ENCODE peak calls at places on chromosomes 2 and 18, in five cellular contexts. A is H1, R is DND-41, F is mammary epithelial cell, X is GM23248. S is an unnamed sample.

GRCh38 chr2:8684885-8685696 is 3.2 kb downstream of the ID2 start:
- DNase-seq in X (peak), R (peak), F (peak), A (no peak), S (no peak)

GRCh38 chr2:169329669-169330554 is 32.4 kb downstream of the LRP2 start:
- DNase-seq in X (no peak), R (no peak), A (no peak), F (no peak), S (no peak)

GRCh38 chr2:235639387-235639786 is 145.5 kb downstream of the AGAP1 start:
- DNase-seq in F (peak), X (peak), R (no peak), A (no peak), S (no peak)

GRCh38 chr2:45329045-45329677 is 281.9 kb downstream of the SRBD1 start:
- DNase-seq in A (no peak), R (no peak), F (peak), X (peak), S (no peak)

GRCh38 chr2:121409388-121409787 is 121.3 kb upstream of the RNU4ATAC start:
- DNase-seq in R (no peak), A (no peak), F (no peak), X (no peak), S (no peak)

GRCh38 chr18:10041180-10041579 is 127.4 kb downstream of the VAPA start:
- DNase-seq in A (no peak), R (no peak), X (no peak), F (no peak), S (no peak)

GRCh38 chr2:28665041-28665704 is 86.5 kb upstream of the PPP1CB start:
- DNase-seq in R (no peak), X (peak), A (no peak), F (no peak), S (no peak)

GRCh38 chr18:45457933-45458332 is 157.3 kb upstream of the SLC14A2 start:
- DNase-seq in R (no peak), A (no peak), F (no peak), X (no peak), S (no peak)

GRCh38 chr2:98787700-98788099 is 56.8 kb upstream of the MGAT4A start:
- DNase-seq in X (no peak), R (no peak), A (no peak), F (no peak), S (no peak)

GRCh38 chr18:34548973-34549294 is 161.2 kb upstream of the DTNA start:
- DNase-seq in R (no peak), X (no peak), F (no peak), A (no peak), S (no peak)

GRCh38 chr18:36372902-36373301 is 75.4 kb downstream of the FHOD3 start:
- DNase-seq in R (no peak), A (no peak), F (peak), X (peak), S (no peak)

GRCh38 chr2:136135924-136136906 is 18.3 kb upstream of the CXCR4 start:
- DNase-seq in F (no peak), A (no peak), X (no peak), R (peak), S (no peak)

GRCh38 chr2:42339191-42339912 is 21.7 kb downstream of the COX7A2L start:
- DNase-seq in F (no peak), R (no peak), X (peak), A (no peak), S (no peak)

GRCh38 chr2:4914551-4914950 is 777.6 kb upstream of the SOX11 start:
- DNase-seq in A (no peak), X (peak), R (no peak), F (peak), S (no peak)

GRCh38 chr2:237731663-237732062 is 66.9 kb upstream of the RBM44 start:
- DNase-seq in F (peak), A (no peak), R (no peak), X (peak), S (peak)

GRCh38 chr2:66364495-66364992 is 70.4 kb upstream of the MEIS1 start:
- DNase-seq in F (peak), X (peak), R (no peak), A (no peak), S (no peak)

GRCh38 chr2:46914578-46915230 is 902 bp downstream of the MCFD2 start:
- DNase-seq in R (no peak), A (no peak), X (no peak), F (peak), S (no peak)

GRCh38 chr18:63232826-63233225 is 86.7 kb downstream of the BCL2 start:
- DNase-seq in F (no peak), R (no peak), X (no peak), A (no peak), S (no peak)

GRCh38 chr2:217948897-217949296 is 53.9 kb downstream of the TNS1 start:
- DNase-seq in R (no peak), X (no peak), F (no peak), A (no peak), S (no peak)

GRCh38 chr2:219661197-219661954 is 33.9 kb downstream of the SLC4A3 start:
- DNase-seq in X (no peak), A (no peak), F (peak), R (no peak), S (no peak)

GRCh38 chr18:49682301-49683190 is 120.7 kb downstream of the LIPG start:
- DNase-seq in R (no peak), A (no peak), F (no peak), X (peak), S (no peak)

GRCh38 chr2:33133436-33133835 is 186.7 kb downstream of the LTBP1 start:
- DNase-seq in F (no peak), X (no peak), A (no peak), R (no peak), S (no peak)

GRCh38 chr2:10201201-10201600 is 78.7 kb downstream of the RRM2 start:
- DNase-seq in F (no peak), A (no peak), X (no peak), R (no peak), S (no peak)

GRCh38 chr18:26655614-26656400 is 107.5 kb upstream of the KCTD1 start:
- DNase-seq in X (peak), F (peak), R (peak), A (no peak), S (no peak)
- TF ChIP-seq EZH2 in X (no peak), F (peak), R (no peak), A (peak), S (peak)

GRCh38 chr18:56639094-56639361 is 636 bp upstream of the TXNL1 start:
- DNase-seq in A (no peak), X (peak), R (no peak), F (no peak), S (no peak)

GRCh38 chr18:56645415-56646016 is 5.6 kb upstream of the WDR7 start:
- DNase-seq in A (no peak), R (no peak), X (peak), F (no peak), S (no peak)

GRCh38 chr18:56637897-56638231 is 528 bp downstream of the TXNL1 start:
- DNase-seq in X (no peak), F (peak), A (no peak), R (peak), S (no peak)

GRCh38 chr18:56638232-56639093 is at the start of gene TXNL1:
- DNase-seq in X (peak), F (peak), R (peak), A (peak), S (peak)

DNA sequence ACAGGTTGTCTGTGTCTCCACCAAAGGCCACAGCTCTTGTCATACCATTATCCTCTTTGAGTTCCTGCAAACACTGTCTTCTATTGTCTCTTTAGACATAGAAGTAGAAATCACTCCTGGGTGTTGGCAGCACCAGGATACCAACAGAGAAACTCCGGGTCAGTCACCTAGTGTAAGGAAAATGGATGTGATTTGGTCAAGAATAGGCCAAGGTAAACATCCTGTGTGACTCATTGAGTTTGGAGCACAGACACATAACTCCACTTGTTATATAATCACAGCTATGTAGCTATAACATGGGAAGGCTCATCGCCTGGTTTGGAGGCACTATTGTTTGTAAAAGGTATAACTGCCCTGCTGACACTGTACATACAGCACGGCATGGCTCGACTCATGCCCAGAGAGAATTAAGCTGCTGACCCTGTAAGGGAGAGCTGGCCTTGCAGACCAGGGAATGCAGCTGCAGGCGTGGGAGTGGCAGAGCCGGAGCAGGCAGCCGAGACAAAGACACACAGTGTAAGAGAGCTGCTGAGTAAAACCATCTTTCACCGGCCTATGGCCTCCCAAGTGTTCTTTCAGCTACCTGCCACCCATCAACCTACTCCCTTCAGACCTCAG is 3.4 kb upstream of the TXNL1 start:
- DNase-seq in F (peak), R (no peak), A (no peak), X (peak), S (no peak)
- H2AFZ ChIP-seq in F (peak), R (no peak), A (no peak), X (no peak), S (no peak)

DNA sequence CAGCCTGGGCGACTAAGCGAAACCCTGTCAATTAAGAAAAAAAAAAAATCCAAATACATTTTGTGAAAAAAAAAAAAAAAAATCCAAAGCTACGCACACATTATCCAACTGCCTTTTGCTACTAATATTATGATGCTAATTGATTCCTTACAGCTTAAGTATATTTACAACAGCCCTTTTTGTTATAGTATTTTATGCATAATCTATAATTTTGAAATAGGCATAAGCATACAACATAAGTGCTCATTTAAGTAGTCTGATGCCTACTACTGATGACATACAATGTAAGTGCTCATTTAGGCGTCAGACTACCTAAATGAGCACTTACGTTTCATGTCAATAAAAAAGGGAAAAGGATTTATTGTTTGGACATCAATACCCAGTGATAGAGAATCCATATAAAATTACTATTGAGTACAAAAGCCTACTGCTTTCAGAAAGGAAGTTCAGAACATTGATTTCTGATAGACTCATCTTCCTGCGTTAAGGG is 755 bp upstream of the RNF149 start:
- DNase-seq in A (no peak), R (no peak), X (no peak), F (no peak), S (no peak)
- H3K4me3 ChIP-seq in A (peak), R (no peak), X (peak), F (no peak), S (no peak)

GRCh38 chr2:74496997-74497776 is 2.2 kb downstream of the LBX2 start:
- DNase-seq in F (no peak), A (no peak), X (no peak), R (no peak), S (no peak)
- TF ChIP-seq EZH2 in F (no peak), A (no peak), X (no peak), R (no peak), S (no peak)

GRCh38 chr2:229409751-229410181 is 138.7 kb upstream of the PID1 start:
- DNase-seq in F (no peak), A (no peak), X (no peak), R (no peak), S (no peak)
- H2AFZ ChIP-seq in F (peak), A (no peak), X (peak), R (no peak), S (no peak)

GRCh38 chr2:165402142-165402541 is 67.4 kb upstream of the CSRNP3 start:
- DNase-seq in R (no peak), X (no peak), F (no peak), A (no peak), S (no peak)
- H3K4me3 ChIP-seq in R (no peak), X (no peak), F (no peak), A (no peak), S (no peak)

GRCh38 chr2:205682239-205683021 is at the start of gene NRP2:
- DNase-seq in F (peak), R (no peak), A (peak), X (peak), S (no peak)

GRCh38 chr2:205680903-205681302 is 1.4 kb upstream of the NRP2 start:
- DNase-seq in F (no peak), A (no peak), R (no peak), X (no peak), S (no peak)

GRCh38 chr2:205680067-205680466 is 2.2 kb upstream of the NRP2 start:
- DNase-seq in A (peak), R (peak), X (peak), F (peak), S (no peak)

GRCh38 chr2:205683179-205683978 is 1.1 kb downstream of the NRP2 start:
- DNase-seq in R (no peak), F (peak), A (no peak), X (peak), S (no peak)

DNA sequence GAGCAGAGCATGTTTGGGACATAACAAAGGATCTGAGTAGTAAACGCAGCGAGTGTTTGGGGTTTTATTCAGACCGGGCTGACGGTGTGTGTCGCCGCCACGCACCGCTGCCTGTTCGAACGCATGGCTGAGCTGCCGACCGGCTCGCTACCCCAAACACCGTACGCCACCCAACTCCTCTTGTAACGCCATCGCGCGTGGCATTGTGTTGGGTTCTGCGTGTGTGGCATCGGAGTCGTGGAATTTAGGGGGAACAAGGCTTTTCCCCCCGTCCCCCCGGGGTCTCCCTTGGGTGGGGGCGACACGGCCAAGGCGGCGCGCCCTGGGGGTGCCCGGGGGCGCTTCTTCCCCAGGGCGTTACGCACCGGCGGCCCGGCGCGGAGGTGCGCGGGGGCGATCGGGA is 464 bp upstream of the NRP2 start:
- DNase-seq in R (no peak), A (no peak), F (no peak), X (peak), S (no peak)
- TF ChIP-seq EZH2 in R (no peak), A (no peak), F (no peak), X (no peak), S (no peak)

GRCh38 chr18:58674159-58674558 is 2.9 kb downstream of the MALT1 start:
- DNase-seq in R (no peak), X (no peak), F (no peak), A (no peak), S (no peak)

GRCh38 chr18:58669731-58670379 is 1.4 kb upstream of the MALT1 start:
- DNase-seq in X (peak), R (no peak), A (no peak), F (peak), S (peak)

GRCh38 chr18:58670561-58671121 is 624 bp upstream of the MALT1 start:
- DNase-seq in R (no peak), F (peak), X (no peak), A (no peak), S (no peak)

GRCh38 chr18:58671122-58671940 is at the start of gene MALT1:
- DNase-seq in X (peak), A (peak), R (peak), F (peak), S (peak)

GRCh38 chr18:58671941-58672565 is 788 bp downstream of the MALT1 start:
- DNase-seq in X (peak), A (no peak), R (no peak), F (peak), S (no peak)
- H2AFZ ChIP-seq in X (peak), A (no peak), R (peak), F (peak), S (peak)